ENCODE peak calls at places on chromosomes 7 and 10, in eight cellular contexts. G, L, P, M, U, E, R and F are unnamed samples.

GRCh38 chr10:118590334-118590733 is 5.1 kb downstream of the PRLHR start:
- DNase-seq in G (no peak), L (peak; percentile 70), P (no peak), M (no peak), U (no peak), E (peak; percentile 62), R (no peak), F (no peak)

GRCh38 chr10:53664620-53665019 is 892.0 kb upstream of the MBL2 start:
- DNase-seq in G (no peak), L (peak; percentile 3), P (no peak), M (no peak), U (peak; percentile 65), E (no peak), R (no peak), F (no peak)

GRCh38 chr7:88480901-88481300 is 174.2 kb upstream of the STEAP4 start:
- DNase-seq in G (no peak), L (peak; percentile 0), P (no peak), M (no peak), U (peak; percentile 42), E (no peak), R (no peak), F (no peak)

GRCh38 chr10:91551856-91552255 is 81.0 kb downstream of the PPP1R3C start:
- DNase-seq in G (peak; percentile 60), L (peak; percentile 87), P (no peak), M (peak; percentile 14), U (no peak), E (no peak), R (peak; percentile 43), F (no peak)

GRCh38 chr7:44236333-44236728 is 35.6 kb downstream of the YKT6 start:
- DNase-seq in G (no peak), L (no peak), P (no peak), M (no peak), U (no peak), E (no peak), R (no peak), F (no peak)

GRCh38 chr10:81978238-81978637 is 103.2 kb downstream of the NRG3 start:
- DNase-seq in G (no peak), L (peak; percentile 12), P (no peak), M (no peak), U (no peak), E (no peak), R (no peak), F (no peak)

GRCh38 chr10:51462076-51462779 is 237.2 kb downstream of the CSTF2T start:
- DNase-seq in G (no peak), L (no peak), P (no peak), M (peak; percentile 11), U (no peak), E (no peak), R (no peak), F (no peak)

GRCh38 chr10:80272793-80273522 is 16.5 kb downstream of the MAT1A start:
- DNase-seq in G (no peak), L (peak; percentile 3), P (no peak), M (no peak), U (no peak), E (no peak), R (no peak), F (no peak)

GRCh38 chr7:84412161-84412969 is 217.8 kb upstream of the SEMA3A start:
- DNase-seq in G (no peak), L (peak; percentile 93), P (no peak), M (peak; percentile 97), U (no peak), E (no peak), R (no peak), F (no peak)

GRCh38 chr7:102146989-102147388 is 139.7 kb upstream of the SH2B2 start:
- DNase-seq in G (no peak), L (peak; percentile 86), P (no peak), M (no peak), U (no peak), E (no peak), R (no peak), F (no peak)

GRCh38 chr7:98352621-98353020 is 48.3 kb downstream of the BAIAP2L1 start:
- DNase-seq in G (no peak), L (peak; percentile 61), P (no peak), M (peak; percentile 73), U (no peak), E (no peak), R (no peak), F (no peak)

GRCh38 chr10:104054430-104054829 is 31.2 kb downstream of the COL17A1 start:
- DNase-seq in G (no peak), L (peak; percentile 43), P (no peak), M (peak; percentile 35), U (no peak), E (no peak), R (no peak), F (no peak)

GRCh38 chr10:69826094-69826493 is 24.4 kb downstream of the COL13A1 start:
- DNase-seq in G (no peak), L (no peak), P (no peak), M (no peak), U (no peak), E (no peak), R (no peak), F (no peak)

GRCh38 chr10:130615463-130615862 is 479.3 kb downstream of the GLRX3 start:
- DNase-seq in G (no peak), L (no peak), P (no peak), M (no peak), U (no peak), E (no peak), R (no peak), F (no peak)

GRCh38 chr10:50501899-50502556 is 121.7 kb downstream of the SGMS1 start:
- DNase-seq in G (no peak), L (peak; percentile 20), P (no peak), M (no peak), U (no peak), E (no peak), R (no peak), F (no peak)

GRCh38 chr10:87817873-87818504 is at the start of gene ATAD1:
- DNase-seq in G (peak; percentile 91), L (peak; percentile 86), P (peak; percentile 86), M (peak; percentile 43), U (peak; percentile 90), E (peak; percentile 89), R (peak; percentile 69), F (peak; percentile 67)

GRCh38 chr7:16397497-16398210 is 23.7 kb downstream of the CRPPA start:
- DNase-seq in G (no peak), L (no peak), P (no peak), M (no peak), U (no peak), E (no peak), R (no peak), F (no peak)

GRCh38 chr10:31739146-31739545 is 189.5 kb downstream of the ARHGAP12 start:
- DNase-seq in G (no peak), L (no peak), P (no peak), M (no peak), U (no peak), E (no peak), R (no peak), F (no peak)